ENCODE peak calls at places on chromosomes 1 and 21, in six cellular contexts. H is lung microvascular endothelial cell, X is keratinocyte, L is NCI-H1436, Y is foreskin keratinocyte, K is DMS53. V is an unnamed sample.

GRCh38 chr1:231872461-231872910 is 245.9 kb downstream of the DISC1 start:
- DNase-seq in K (no peak), H (no peak), Y (peak; percentile 23), X (no peak), L (no peak), V (no peak)

GRCh38 chr1:53511933-53512806 is 53.0 kb downstream of the DMRTB1 start:
- DNase-seq in Y (peak; percentile 58), H (no peak), K (peak; percentile 38), L (peak; percentile 11), X (no peak), V (no peak)

GRCh38 chr1:119293777-119294176 is 74.8 kb upstream of the HAO2 start:
- DNase-seq in Y (no peak), X (no peak), K (no peak), H (no peak), L (no peak), V (no peak)

GRCh38 chr1:14724234-14724633 is 125.7 kb downstream of the KAZN start:
- DNase-seq in L (no peak), Y (peak; percentile 37), H (no peak), X (no peak), K (no peak), V (no peak)

GRCh38 chr1:31101147-31101502 is 35.6 kb upstream of the PUM1 start:
- DNase-seq in Y (peak; percentile 59), X (no peak), H (peak; percentile 17), K (no peak), L (no peak), V (no peak)

GRCh38 chr1:227356582-227357228 is 38.4 kb upstream of the CDC42BPA start:
- DNase-seq in K (peak; percentile 93), L (no peak), X (no peak), Y (peak; percentile 82), H (peak; percentile 29), V (no peak)

GRCh38 chr21:31520506-31521163 is 138.9 kb upstream of the SOD1 start:
- DNase-seq in H (no peak), Y (no peak), K (no peak), X (no peak), L (no peak), V (no peak)

GRCh38 chr1:209368864-209369598 is 214.5 kb upstream of the CAMK1G start:
- DNase-seq in K (no peak), X (no peak), Y (peak; percentile 96), L (no peak), H (peak; percentile 46), V (no peak)

GRCh38 chr1:31902509-31902857 is 35.7 kb downstream of the PTP4A2 start:
- DNase-seq in X (no peak), K (no peak), Y (no peak), H (no peak), L (no peak), V (no peak)

GRCh38 chr1:239566074-239566473 is 179.7 kb downstream of the CHRM3 start:
- DNase-seq in K (no peak), Y (peak; percentile 28), L (no peak), H (no peak), X (no peak), V (no peak)

GRCh38 chr1:54337034-54337433 is 69.2 kb downstream of the SSBP3 start:
- DNase-seq in X (no peak), H (no peak), L (no peak), Y (no peak), K (no peak), V (no peak)

GRCh38 chr1:27726173-27726793 is 522 bp downstream of the FAM76A start:
- DNase-seq in L (peak; percentile 10), Y (peak; percentile 20), K (peak; percentile 81), H (peak; percentile 55), X (no peak), V (no peak)

GRCh38 chr1:156717411-156717810 is 10.9 kb upstream of the METTL25B start:
- DNase-seq in L (no peak), K (no peak), X (no peak), Y (no peak), H (no peak), V (no peak)

GRCh38 chr1:26471498-26472329 is 526 bp upstream of the HMGN2 start:
- DNase-seq in Y (peak; percentile 61), K (peak; percentile 94), H (peak; percentile 57), L (peak; percentile 29), X (no peak), V (no peak)

GRCh38 chr1:54052470-54052933 is 502 bp downstream of the TMEM59 start:
- DNase-seq in H (peak; percentile 62), L (no peak), K (peak; percentile 73), X (no peak), Y (peak; percentile 50), V (no peak)

GRCh38 chr1:71650126-71650525 is 569.3 kb upstream of the ZRANB2 start:
- DNase-seq in L (no peak), Y (no peak), H (no peak), K (no peak), X (no peak), V (no peak)

GRCh38 chr1:42335809-42336518 is 929 bp upstream of the FOXJ3 start:
- DNase-seq in K (peak; percentile 85), H (peak; percentile 8), X (no peak), L (peak; percentile 23), Y (peak; percentile 82), V (peak; percentile 59)

GRCh38 chr1:71093938-71094337 is 13.1 kb upstream of the ZRANB2 start:
- DNase-seq in L (peak; percentile 9), K (peak; percentile 64), H (peak; percentile 40), X (no peak), Y (no peak), V (no peak)

GRCh38 chr1:219537182-219537581 is 75.7 kb downstream of the ZC3H11B start:
- DNase-seq in L (no peak), X (no peak), K (no peak), Y (no peak), H (no peak), V (no peak)

GRCh38 chr21:39451332-39452206 is at the start of gene SH3BGR:
- DNase-seq in Y (no peak), H (no peak), K (peak; percentile 37), X (no peak), L (no peak), V (no peak)

GRCh38 chr1:153447498-153448170 is 12.8 kb downstream of the S100A7 start:
- DNase-seq in Y (peak; percentile 68), K (peak; percentile 9), H (peak; percentile 13), L (no peak), X (no peak), V (peak; percentile 18)

GRCh38 chr1:145918992-145919939 is 749 bp upstream of the PEX11B start:
- DNase-seq in X (no peak), L (no peak), K (peak; percentile 80), H (peak; percentile 54), Y (peak; percentile 8), V (no peak)

GRCh38 chr1:81808760-81809159 is 8.0 kb downstream of the ADGRL2 start:
- DNase-seq in K (no peak), Y (no peak), L (no peak), H (peak; percentile 33), X (no peak), V (no peak)

GRCh38 chr1:243246916-243247315 is 8.2 kb downstream of the CEP170 start:
- DNase-seq in X (no peak), K (no peak), Y (no peak), L (no peak), H (peak; percentile 38), V (no peak)

GRCh38 chr1:232438476-232438875 is 191.5 kb downstream of the SIPA1L2 start:
- DNase-seq in H (no peak), X (no peak), Y (no peak), K (no peak), L (no peak), V (no peak)

GRCh38 chr1:239723821-239724367 is 337.5 kb downstream of the CHRM3 start:
- DNase-seq in L (no peak), Y (no peak), K (peak; percentile 25), H (no peak), X (no peak), V (no peak)

GRCh38 chr1:34876406-34876805 is 16.9 kb upstream of the SMIM12 start:
- DNase-seq in H (no peak), K (no peak), Y (no peak), L (no peak), X (no peak), V (no peak)

GRCh38 chr1:66613187-66613586 is 79.2 kb downstream of the SGIP1 start:
- DNase-seq in Y (no peak), H (no peak), L (no peak), X (no peak), K (no peak), V (no peak)

GRCh38 chr1:176102700-176103244 is 104.3 kb downstream of the COP1 start:
- DNase-seq in H (no peak), K (no peak), L (no peak), Y (no peak), X (no peak), V (no peak)

GRCh38 chr1:118339431-118340146 is 154.6 kb upstream of the SPAG17 start:
- DNase-seq in K (no peak), Y (peak; percentile 68), L (no peak), H (no peak), X (peak; percentile 50), V (peak; percentile 26)

GRCh38 chr1:187892640-187893039 is 1063.9 kb downstream of the PLA2G4A start:
- DNase-seq in K (no peak), X (no peak), H (no peak), L (no peak), Y (no peak), V (no peak)

GRCh38 chr1:43937179-43937865 is 3.7 kb downstream of the ARTN start:
- DNase-seq in H (no peak), X (no peak), K (no peak), L (no peak), Y (peak; percentile 89), V (no peak)

GRCh38 chr1:6805004-6805416 is 19.8 kb downstream of the CAMTA1 start:
- DNase-seq in H (peak; percentile 83), Y (peak; percentile 32), X (no peak), L (no peak), K (no peak), V (no peak)

GRCh38 chr1:102879439-102879993 is 228.8 kb downstream of the COL11A1 start:
- DNase-seq in H (peak; percentile 50), X (no peak), L (no peak), K (peak; percentile 90), Y (peak; percentile 96), V (peak; percentile 51)

GRCh38 chr1:241235236-241235897 is 121.6 kb downstream of the RGS7 start:
- DNase-seq in L (no peak), Y (no peak), X (no peak), H (peak; percentile 16), K (peak; percentile 57), V (no peak)

GRCh38 chr1:125065821-125066180 is 3881.0 kb downstream of the SRGAP2C start:
- DNase-seq in K (no peak), X (no peak), H (no peak), Y (no peak), L (no peak), V (no peak)

GRCh38 chr1:208100906-208101305 is 143.3 kb downstream of the PLXNA2 start:
- DNase-seq in K (no peak), X (no peak), H (no peak), Y (no peak), L (peak; percentile 94), V (no peak)

V was measured in epithelial cell of prostate.